ENCODE peak calls at places on chromosomes 13 and 19, in six cellular contexts. K, M, W, X, Q and J are unnamed samples.

GRCh38 chr13:47039106-47039505 is 142.3 kb upstream of the HTR2A start:
- DNase-seq in K (peak), M (peak), W (no peak), X (peak), Q (no peak), J (no peak)

GRCh38 chr13:25180795-25181537 is 8.9 kb upstream of the AMER2 start:
- DNase-seq in K (no peak), M (no peak), W (no peak), X (no peak), Q (no peak), J (no peak)

GRCh38 chr19:14563989-14564650 is 7.7 kb downstream of the NDUFB7 start:
- DNase-seq in K (peak), M (no peak), W (peak), X (peak), Q (peak), J (no peak)

GRCh38 chr19:11445141-11445540 is 9.7 kb downstream of the PRKCSH start:
- DNase-seq in K (no peak), M (no peak), W (no peak), X (no peak), Q (no peak), J (no peak)

GRCh38 chr13:110524484-110525254 is 36.9 kb downstream of the RAB20 start:
- DNase-seq in K (no peak), M (no peak), W (no peak), X (no peak), Q (peak), J (no peak)

GRCh38 chr13:45621950-45622349 is 6.4 kb upstream of the ERICH6B start:
- DNase-seq in K (no peak), M (no peak), W (no peak), X (no peak), Q (no peak), J (no peak)

GRCh38 chr19:12694641-12695040 is 1.8 kb downstream of the FBXW9 start:
- DNase-seq in K (no peak), M (no peak), W (no peak), X (no peak), Q (peak), J (no peak)

GRCh38 chr13:39038569-39038898 is 278 bp downstream of the NHLRC3 start:
- DNase-seq in K (no peak), M (no peak), W (no peak), X (no peak), Q (peak), J (no peak)

GRCh38 chr19:16836906-16837362 is 7.7 kb downstream of the SIN3B start:
- DNase-seq in K (peak), M (no peak), W (no peak), X (no peak), Q (no peak), J (no peak)

GRCh38 chr19:16831531-16831930 is 2.3 kb downstream of the SIN3B start:
- DNase-seq in K (no peak), M (no peak), W (no peak), X (no peak), Q (no peak), J (no peak)

GRCh38 chr19:16834747-16835146 is 5.5 kb downstream of the SIN3B start:
- DNase-seq in K (no peak), M (no peak), W (no peak), X (no peak), Q (no peak), J (no peak)

GRCh38 chr19:16841391-16841926 is 12.3 kb downstream of the SIN3B start:
- DNase-seq in K (no peak), M (no peak), W (no peak), X (no peak), Q (peak), J (no peak)

DNA sequence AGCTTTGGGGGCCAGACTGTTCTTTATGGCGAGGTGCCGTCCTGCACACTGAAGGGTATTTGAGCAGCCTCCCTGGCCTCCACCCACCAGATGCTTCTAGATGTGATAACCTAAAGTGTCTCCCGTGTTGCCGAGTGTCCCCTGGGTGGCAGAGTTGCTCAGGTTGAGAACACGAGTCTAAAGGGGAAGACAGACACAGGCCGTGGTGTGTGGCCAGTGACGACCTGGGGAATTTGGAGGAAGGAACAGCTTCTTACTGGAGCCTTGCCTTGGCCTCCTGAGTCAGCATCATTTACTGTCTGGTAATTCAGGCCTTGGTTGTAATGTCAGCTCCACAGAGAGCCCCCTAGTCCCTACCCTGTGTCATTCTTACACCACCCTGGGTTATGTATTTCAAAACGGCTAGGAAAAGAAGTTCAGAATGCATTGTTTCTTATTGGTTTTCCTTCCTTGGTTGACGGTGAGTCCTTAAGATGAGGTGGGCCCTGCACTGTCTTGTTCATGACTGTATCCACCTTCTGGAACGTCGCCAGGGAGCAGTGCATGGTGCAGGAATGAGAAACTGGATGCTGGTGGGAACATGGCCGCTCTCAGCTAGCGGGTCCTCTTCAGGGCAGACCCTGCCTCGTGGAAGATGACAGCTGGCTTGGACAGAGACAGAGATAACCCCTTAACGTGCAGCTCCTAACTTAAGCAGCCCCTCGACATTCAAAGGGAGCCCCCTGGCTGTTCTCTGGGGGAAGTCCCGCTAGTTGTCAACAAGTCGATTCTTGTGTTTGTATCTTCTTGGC is 7.1 kb downstream of the SIN3B start:
- DNase-seq in K (peak), M (no peak), W (no peak), X (no peak), Q (no peak), J (no peak)
- TF ChIP-seq CTCF in K (peak), M (peak), W (no peak), X (no peak), Q (no peak), J (no peak)

DNA sequence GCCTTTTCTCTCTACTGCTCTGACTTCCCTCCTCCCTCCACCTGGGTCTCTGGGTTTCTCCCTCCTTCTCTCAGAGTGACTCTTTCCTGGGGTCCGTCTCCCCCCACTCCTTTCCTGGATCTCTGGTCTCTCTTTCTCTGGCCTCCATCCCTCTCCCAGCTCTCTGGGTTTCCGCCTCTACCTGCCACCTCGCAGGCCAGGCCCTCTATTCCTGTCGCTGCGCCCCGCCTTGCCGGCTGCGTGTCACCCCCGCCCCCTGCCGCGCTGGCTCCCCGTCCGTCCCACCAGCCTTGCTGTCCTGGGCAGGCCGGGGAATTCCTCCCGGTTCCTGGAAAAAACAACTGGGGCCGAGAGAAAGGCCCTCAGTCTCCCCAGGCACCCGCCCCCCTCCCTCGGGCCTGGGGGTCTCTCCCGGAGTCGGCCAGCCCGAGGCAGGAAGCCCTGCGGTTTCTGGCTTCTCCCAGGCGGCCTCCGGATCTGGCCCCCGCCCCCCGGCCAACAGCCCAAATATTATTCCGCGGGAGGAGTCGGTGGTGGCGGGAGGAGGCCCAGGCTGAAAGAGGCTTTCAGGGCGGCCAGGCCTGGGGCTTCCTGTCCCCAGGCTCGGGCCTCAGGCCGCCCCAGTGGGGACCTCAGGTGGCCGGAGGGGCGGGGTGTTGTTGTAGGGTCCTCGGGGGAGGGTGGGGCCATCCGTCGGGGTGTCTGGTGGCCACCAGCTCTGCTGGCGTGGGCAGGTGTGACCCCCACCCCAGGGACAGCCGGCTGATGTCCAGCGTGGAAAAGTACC is 9.3 kb downstream of the IRF2BP1 start:
- DNase-seq in K (no peak), M (no peak), W (no peak), X (peak), Q (peak), J (no peak)
- TF ChIP-seq CTCF in K (no peak), M (no peak), W (no peak), X (no peak), Q (no peak), J (no peak)

GRCh38 chr19:8699908-8700307 is 1.3 kb upstream of the ACTL9 start:
- DNase-seq in K (no peak), M (no peak), W (no peak), X (no peak), Q (no peak), J (no peak)

GRCh38 chr19:8696993-8697392 is 1.6 kb downstream of the ACTL9 start:
- DNase-seq in K (no peak), M (no peak), W (no peak), X (no peak), Q (no peak), J (no peak)

GRCh38 chr19:8698433-8699063 is at the start of gene ACTL9:
- DNase-seq in K (no peak), M (no peak), W (no peak), X (no peak), Q (no peak), J (no peak)

GRCh38 chr19:8695911-8696310 is 2.7 kb downstream of the ACTL9 start:
- DNase-seq in K (no peak), M (no peak), W (no peak), X (no peak), Q (no peak), J (no peak)

GRCh38 chr19:8697671-8698432 is 743 bp downstream of the ACTL9 start:
- DNase-seq in K (no peak), M (no peak), W (no peak), X (no peak), Q (peak), J (no peak)
- TF ChIP-seq CTCF in K (peak), M (no peak), W (peak), X (no peak), Q (no peak), J (no peak)

DNA sequence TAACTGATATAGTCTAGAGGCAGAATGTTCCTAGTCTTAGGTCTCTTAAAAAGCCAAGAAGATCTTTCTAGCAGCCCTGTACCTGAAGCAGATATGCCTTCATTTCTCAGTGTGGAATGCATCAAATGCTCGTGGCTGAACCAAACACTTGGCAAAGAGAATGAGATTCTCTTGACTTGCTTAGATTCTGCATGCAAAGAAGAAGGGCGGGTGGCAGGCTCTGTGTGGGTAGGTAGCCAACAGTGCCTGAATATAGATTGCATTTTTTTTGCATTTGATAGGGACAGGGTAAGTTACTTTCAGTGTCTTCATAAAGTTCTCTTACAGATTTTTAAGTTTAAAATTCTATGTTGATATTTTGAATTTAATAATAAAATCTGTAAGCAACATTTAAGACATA is 27.3 kb downstream of the IFT88 start:
- DNase-seq in K (no peak), M (no peak), W (no peak), X (no peak), Q (no peak), J (no peak)
- TF ChIP-seq CTCF in K (no peak), M (no peak), W (no peak), X (no peak), Q (no peak), J (no peak)

DNA sequence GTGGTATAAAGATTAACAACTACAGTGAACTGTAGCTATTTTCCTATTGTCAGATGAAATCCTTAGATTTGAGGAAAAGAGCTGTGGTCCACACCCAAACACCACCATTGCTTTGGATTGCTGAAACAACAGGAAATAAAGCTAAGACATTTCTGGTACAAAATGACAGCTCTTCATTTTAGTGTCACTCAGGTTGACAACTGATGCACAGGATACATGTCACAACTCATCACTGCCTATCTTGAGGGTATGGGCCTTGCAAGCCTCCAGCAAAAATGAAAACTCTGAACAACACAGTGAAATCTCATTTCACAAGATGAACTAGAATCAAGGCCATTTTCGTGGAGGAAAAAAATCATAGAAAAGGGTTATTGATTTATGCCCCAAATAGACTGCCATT is 339.7 kb downstream of the ITGBL1 start:
- DNase-seq in K (no peak), M (no peak), W (no peak), X (no peak), Q (no peak), J (no peak)
- TF ChIP-seq CTCF in K (no peak), M (no peak), W (no peak), X (no peak), Q (no peak), J (no peak)

GRCh38 chr13:27170521-27171243 is 929 bp downstream of the USP12 start:
- DNase-seq in K (peak), M (no peak), W (no peak), X (peak), Q (peak), J (no peak)

GRCh38 chr13:27171244-27171829 is at the start of gene USP12:
- DNase-seq in K (no peak), M (no peak), W (no peak), X (peak), Q (no peak), J (no peak)

GRCh38 chr13:27172495-27172842 is 858 bp upstream of the USP12 start:
- DNase-seq in K (peak), M (no peak), W (no peak), X (peak), Q (no peak), J (no peak)

GRCh38 chr13:27170221-27170520 is 1.4 kb downstream of the USP12 start:
- DNase-seq in K (peak), M (no peak), W (no peak), X (peak), Q (no peak), J (no peak)

GRCh38 chr13:27171830-27172494 is 351 bp upstream of the USP12 start:
- DNase-seq in K (peak), M (peak), W (peak), X (peak), Q (peak), J (peak)
- TF ChIP-seq CTCF in K (no peak), M (no peak), W (no peak), X (no peak), Q (no peak), J (no peak)

DNA sequence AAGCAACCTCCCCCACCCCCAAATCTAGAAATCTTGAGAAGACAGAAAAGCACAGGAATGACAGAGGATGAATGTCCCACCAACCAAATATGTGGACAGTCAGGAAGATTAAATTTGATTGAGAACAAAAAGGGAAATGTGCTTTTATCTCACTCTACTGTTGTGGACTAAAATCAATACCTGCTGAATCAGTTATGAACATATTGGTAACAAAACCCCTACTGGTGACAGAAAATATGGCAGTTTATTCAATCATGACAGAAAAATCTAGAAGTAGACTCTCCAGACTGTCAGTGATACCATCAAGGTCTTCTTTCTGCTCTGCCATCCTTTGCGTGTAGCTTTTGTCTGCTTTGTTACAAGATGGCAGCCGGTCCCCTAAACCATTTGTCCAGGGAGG is 35.2 kb downstream of the FAM216B start:
- DNase-seq in K (no peak), M (no peak), W (no peak), X (no peak), Q (no peak), J (no peak)
- TF ChIP-seq CTCF in K (peak), M (peak), W (no peak), X (peak), Q (no peak), J (no peak)

GRCh38 chr13:84894749-84895148 is 904.5 kb downstream of the SLITRK6 start:
- DNase-seq in K (no peak), M (no peak), W (no peak), X (no peak), Q (peak), J (no peak)
- TF ChIP-seq CTCF in K (no peak), M (no peak), W (no peak), X (no peak), Q (no peak), J (no peak)